ENCODE peak calls at places on chromosome 4, in ten cellular contexts. T is NCI-H524; Q is cerebellum; E is Caco-2; P is activated T-cell treated with anti-CD3 and anti-CD28 coated beads, Interleukin-2, amount 50 U/mL, for 72 hours; V is stimulated activated CD8-positive, alpha-beta memory T cell treated with anti-CD3 and anti-CD28 coated beads, Interleukin-2, amount 100 ng/mL, for 48 hours; X is astrocyte; J is GM12878; C is activated CD8-positive, alpha-beta memory T cell treated with anti-CD3 and anti-CD28 coated beads for 1 hour; R is NCI-H2029. U is an unnamed sample.

GRCh38 chr4:110988741-110989140 is 365.9 kb upstream of the PITX2 start:
- DNase-seq in P (no peak), X (no peak), J (no peak), T (no peak), V (no peak), C (no peak), Q (no peak), E (no peak), R (no peak), U (no peak)

GRCh38 chr4:10808591-10808990 is 124.0 kb upstream of the CLNK start:
- DNase-seq in R (peak), J (no peak), Q (peak), T (no peak), C (no peak), P (no peak), V (no peak), X (peak), E (no peak), U (no peak)

GRCh38 chr4:150209140-150209829 is 131.0 kb downstream of the DCLK2 start:
- DNase-seq in C (no peak), Q (no peak), T (peak), V (peak), R (peak), J (no peak), X (peak), E (peak), P (peak), U (peak)

GRCh38 chr4:40507977-40508376 is 121.7 kb downstream of the RBM47 start:
- DNase-seq in E (peak), Q (no peak), X (no peak), P (no peak), V (no peak), C (no peak), J (no peak), T (no peak), R (no peak), U (no peak)

GRCh38 chr4:135418353-135418752 is 1216.8 kb upstream of the PABPC4L start:
- DNase-seq in V (no peak), X (peak), P (no peak), E (peak), R (no peak), C (no peak), Q (no peak), T (no peak), J (no peak), U (no peak)

GRCh38 chr4:79757580-79757979 is 315.4 kb downstream of the ANTXR2 start:
- DNase-seq in X (peak), R (no peak), V (no peak), J (no peak), Q (no peak), E (no peak), T (no peak), P (no peak), C (no peak), U (no peak)

GRCh38 chr4:151000747-151001429 is 14.2 kb downstream of the LRBA start:
- DNase-seq in X (no peak), R (no peak), T (no peak), C (no peak), Q (no peak), P (no peak), J (no peak), V (no peak), E (no peak), U (no peak)

GRCh38 chr4:5114911-5115310 is 63.6 kb downstream of the STK32B start:
- DNase-seq in Q (no peak), T (no peak), X (peak), E (peak), J (no peak), V (no peak), R (no peak), C (no peak), P (no peak), U (no peak)

GRCh38 chr4:27123050-27123768 is 262.6 kb downstream of the STIM2 start:
- DNase-seq in E (no peak), C (no peak), P (no peak), X (no peak), R (no peak), J (no peak), T (no peak), V (no peak), Q (no peak), U (no peak)

GRCh38 chr4:13313856-13314255 is 170.3 kb downstream of the RAB28 start:
- DNase-seq in Q (no peak), V (no peak), E (no peak), C (no peak), X (no peak), P (no peak), J (no peak), T (no peak), R (peak), U (no peak)

GRCh38 chr4:158625544-158625943 is 46.1 kb downstream of the C4orf46 start:
- DNase-seq in T (no peak), J (no peak), X (no peak), E (no peak), C (no peak), V (no peak), R (no peak), Q (no peak), P (no peak), U (no peak)

GRCh38 chr4:132065940-132066495 is 1083.1 kb upstream of the PCDH10 start:
- DNase-seq in Q (no peak), R (no peak), T (no peak), C (no peak), X (peak), E (no peak), P (no peak), V (no peak), J (no peak), U (no peak)

GRCh38 chr4:55549888-55550287 is 3.2 kb upstream of the CLOCK start:
- DNase-seq in R (no peak), C (no peak), J (no peak), Q (no peak), X (peak), V (no peak), E (no peak), P (no peak), T (no peak), U (no peak)

GRCh38 chr4:108433832-108434231 is 186.5 kb upstream of the RPL34 start:
- DNase-seq in P (peak), X (peak), E (no peak), R (no peak), J (no peak), Q (no peak), C (no peak), V (no peak), T (no peak), U (peak)

U was measured in activated CD4-positive, alpha-beta memory T cell treated with anti-CD3 and anti-CD28 coated beads for 36 hours.